ENCODE peak calls at places on chromosomes 13 and 19, in five cellular contexts. One of them, this sample, is unnamed.
A peak's percentile ranks its signal among the peaks of the same experiment; 100 is the strongest.

GRCh38 chr19:33823341-33823740 is 26.7 kb downstream of the KCTD15 start:
- DNase-seq in heart left ventricle: no peak
- DNase-seq in esophagus muscularis mucosa: no peak
- DNase-seq in skeletal muscle cell: no peak
- DNase-seq in astrocyte of the spinal cord: no peak
- DNase-seq in this sample: no peak

GRCh38 chr19:47161876-47162489 is 31.3 kb downstream of the SAE1 start:
- DNase-seq in heart left ventricle: no peak
- DNase-seq in esophagus muscularis mucosa: no peak
- DNase-seq in skeletal muscle cell: no peak
- DNase-seq in astrocyte of the spinal cord: no peak
- DNase-seq in this sample: no peak

GRCh38 chr13:48675247-48675646 is 21.5 kb downstream of the CYSLTR2 start:
- DNase-seq in heart left ventricle: no peak
- DNase-seq in esophagus muscularis mucosa: no peak
- DNase-seq in skeletal muscle cell: no peak
- DNase-seq in astrocyte of the spinal cord: no peak
- DNase-seq in this sample: no peak

GRCh38 chr19:30968841-30969399 is 380.3 kb downstream of the TSHZ3 start:
- DNase-seq in heart left ventricle: no peak
- DNase-seq in esophagus muscularis mucosa: no peak
- DNase-seq in skeletal muscle cell: no peak
- DNase-seq in astrocyte of the spinal cord: no peak
- DNase-seq in this sample: no peak

GRCh38 chr19:1247747-1248453 is 483 bp upstream of the MIDN start:
- DNase-seq in heart left ventricle: peak; percentile 87
- DNase-seq in esophagus muscularis mucosa: no peak
- DNase-seq in skeletal muscle cell: no peak
- DNase-seq in astrocyte of the spinal cord: peak; percentile 71
- DNase-seq in this sample: no peak

GRCh38 chr19:36081385-36081784 is 26.7 kb downstream of the WDR62 start:
- DNase-seq in heart left ventricle: no peak
- DNase-seq in esophagus muscularis mucosa: no peak
- DNase-seq in skeletal muscle cell: no peak
- DNase-seq in astrocyte of the spinal cord: no peak
- DNase-seq in this sample: no peak

GRCh38 chr13:113526466-113527220 is 36.1 kb upstream of the DCUN1D2 start:
- DNase-seq in heart left ventricle: no peak
- DNase-seq in esophagus muscularis mucosa: no peak
- DNase-seq in skeletal muscle cell: no peak
- DNase-seq in astrocyte of the spinal cord: no peak
- DNase-seq in this sample: no peak

GRCh38 chr19:46069841-46070341 is 29.1 kb upstream of the IGFL4 start:
- DNase-seq in heart left ventricle: no peak
- DNase-seq in esophagus muscularis mucosa: no peak
- DNase-seq in skeletal muscle cell: peak; percentile 77
- DNase-seq in astrocyte of the spinal cord: peak; percentile 89
- DNase-seq in this sample: no peak

GRCh38 chr19:45443462-45444317 is 20.0 kb upstream of the ERCC1 start:
- DNase-seq in heart left ventricle: peak; percentile 98
- DNase-seq in esophagus muscularis mucosa: peak; percentile 97
- DNase-seq in skeletal muscle cell: peak; percentile 36
- DNase-seq in astrocyte of the spinal cord: peak; percentile 85
- DNase-seq in this sample: no peak

GRCh38 chr13:80556291-80556690 is 215.4 kb upstream of the SPRY2 start:
- DNase-seq in heart left ventricle: no peak
- DNase-seq in esophagus muscularis mucosa: no peak
- DNase-seq in skeletal muscle cell: no peak
- DNase-seq in astrocyte of the spinal cord: peak; percentile 17
- DNase-seq in this sample: no peak

GRCh38 chr13:104357174-104357573 is 1291.0 kb upstream of the SLC10A2 start:
- DNase-seq in heart left ventricle: no peak
- DNase-seq in esophagus muscularis mucosa: no peak
- DNase-seq in skeletal muscle cell: no peak
- DNase-seq in astrocyte of the spinal cord: peak; percentile 18
- DNase-seq in this sample: no peak

GRCh38 chr13:112325142-112325808 is 50.9 kb upstream of the SPACA7 start:
- DNase-seq in heart left ventricle: no peak
- DNase-seq in esophagus muscularis mucosa: no peak
- DNase-seq in skeletal muscle cell: no peak
- DNase-seq in astrocyte of the spinal cord: no peak
- DNase-seq in this sample: no peak

GRCh38 chr19:39341122-39341719 is 1.0 kb upstream of the SAMD4B start:
- DNase-seq in heart left ventricle: peak; percentile 29
- DNase-seq in esophagus muscularis mucosa: no peak
- DNase-seq in skeletal muscle cell: no peak
- DNase-seq in astrocyte of the spinal cord: no peak
- DNase-seq in this sample: no peak

GRCh38 chr13:35765941-35766340 is 289.5 kb upstream of the MAB21L1 start:
- DNase-seq in heart left ventricle: no peak
- DNase-seq in esophagus muscularis mucosa: no peak
- DNase-seq in skeletal muscle cell: no peak
- DNase-seq in astrocyte of the spinal cord: no peak
- DNase-seq in this sample: no peak

GRCh38 chr13:24264976-24265375 is 44.4 kb upstream of the C1QTNF9 start:
- DNase-seq in heart left ventricle: no peak
- DNase-seq in esophagus muscularis mucosa: no peak
- DNase-seq in skeletal muscle cell: no peak
- DNase-seq in astrocyte of the spinal cord: no peak
- DNase-seq in this sample: no peak

GRCh38 chr13:26821766-26822165 is 61.2 kb upstream of the GPR12 start:
- DNase-seq in heart left ventricle: no peak
- DNase-seq in esophagus muscularis mucosa: no peak
- DNase-seq in skeletal muscle cell: no peak
- DNase-seq in astrocyte of the spinal cord: no peak
- DNase-seq in this sample: no peak

GRCh38 chr13:66513728-66514127 is 716.4 kb downstream of the PCDH9 start:
- DNase-seq in heart left ventricle: no peak
- DNase-seq in esophagus muscularis mucosa: no peak
- DNase-seq in skeletal muscle cell: no peak
- DNase-seq in astrocyte of the spinal cord: peak; percentile 63
- DNase-seq in this sample: no peak

GRCh38 chr13:99053636-99054233 is 75.9 kb upstream of the DOCK9 start:
- DNase-seq in heart left ventricle: no peak
- DNase-seq in esophagus muscularis mucosa: no peak
- DNase-seq in skeletal muscle cell: no peak
- DNase-seq in astrocyte of the spinal cord: no peak
- DNase-seq in this sample: no peak

GRCh38 chr13:76636881-76637280 is 249.3 kb downstream of the KCTD12 start:
- DNase-seq in heart left ventricle: no peak
- DNase-seq in esophagus muscularis mucosa: no peak
- DNase-seq in skeletal muscle cell: no peak
- DNase-seq in astrocyte of the spinal cord: no peak
- DNase-seq in this sample: no peak

GRCh38 chr13:71320452-71320851 is 546.6 kb downstream of the DACH1 start:
- DNase-seq in heart left ventricle: no peak
- DNase-seq in esophagus muscularis mucosa: no peak
- DNase-seq in skeletal muscle cell: no peak
- DNase-seq in astrocyte of the spinal cord: peak; percentile 6
- DNase-seq in this sample: no peak

GRCh38 chr19:43432866-43433673 is 18.4 kb downstream of the TEX101 start:
- DNase-seq in heart left ventricle: peak; percentile 35
- DNase-seq in esophagus muscularis mucosa: no peak
- DNase-seq in skeletal muscle cell: no peak
- DNase-seq in astrocyte of the spinal cord: peak; percentile 47
- DNase-seq in this sample: no peak

GRCh38 chr19:49712397-49712859 is 21.5 kb downstream of the CPT1C start:
- DNase-seq in heart left ventricle: no peak
- DNase-seq in esophagus muscularis mucosa: no peak
- DNase-seq in skeletal muscle cell: no peak
- DNase-seq in astrocyte of the spinal cord: no peak
- DNase-seq in this sample: no peak

GRCh38 chr13:23608704-23609413 is 38.6 kb downstream of the TNFRSF19 start:
- DNase-seq in heart left ventricle: peak; percentile 65
- DNase-seq in esophagus muscularis mucosa: no peak
- DNase-seq in skeletal muscle cell: no peak
- DNase-seq in astrocyte of the spinal cord: peak; percentile 48
- DNase-seq in this sample: no peak

GRCh38 chr13:55963934-55964333 is 1176.8 kb upstream of the PRR20A start:
- DNase-seq in heart left ventricle: no peak
- DNase-seq in esophagus muscularis mucosa: no peak
- DNase-seq in skeletal muscle cell: no peak
- DNase-seq in astrocyte of the spinal cord: no peak
- DNase-seq in this sample: no peak

GRCh38 chr19:6802336-6803035 is 30.0 kb downstream of the VAV1 start:
- DNase-seq in heart left ventricle: peak; percentile 33
- DNase-seq in esophagus muscularis mucosa: peak; percentile 92
- DNase-seq in skeletal muscle cell: no peak
- DNase-seq in astrocyte of the spinal cord: no peak
- DNase-seq in this sample: peak; percentile 21

GRCh38 chr13:76723551-76724232 is 162.5 kb downstream of the KCTD12 start:
- DNase-seq in heart left ventricle: peak; percentile 38
- DNase-seq in esophagus muscularis mucosa: no peak
- DNase-seq in skeletal muscle cell: peak; percentile 86
- DNase-seq in astrocyte of the spinal cord: peak; percentile 85
- DNase-seq in this sample: no peak

GRCh38 chr19:38837656-38838121 is 6.1 kb upstream of the ECH1 start:
- DNase-seq in heart left ventricle: no peak
- DNase-seq in esophagus muscularis mucosa: no peak
- DNase-seq in skeletal muscle cell: no peak
- DNase-seq in astrocyte of the spinal cord: no peak
- DNase-seq in this sample: no peak

GRCh38 chr13:91031508-91031907 is 316.0 kb upstream of the MIR17HG start:
- DNase-seq in heart left ventricle: no peak
- DNase-seq in esophagus muscularis mucosa: no peak
- DNase-seq in skeletal muscle cell: no peak
- DNase-seq in astrocyte of the spinal cord: no peak
- DNase-seq in this sample: no peak

GRCh38 chr13:44506719-44507118 is 69.4 kb downstream of the TSC22D1 start:
- DNase-seq in heart left ventricle: no peak
- DNase-seq in esophagus muscularis mucosa: no peak
- DNase-seq in skeletal muscle cell: no peak
- DNase-seq in astrocyte of the spinal cord: no peak
- DNase-seq in this sample: no peak

GRCh38 chr19:15443838-15444237 is 5.9 kb downstream of the WIZ start:
- DNase-seq in heart left ventricle: peak; percentile 36
- DNase-seq in esophagus muscularis mucosa: no peak
- DNase-seq in skeletal muscle cell: no peak
- DNase-seq in astrocyte of the spinal cord: no peak
- DNase-seq in this sample: no peak

GRCh38 chr19:6424190-6424938 is at the start of gene KHSRP:
- DNase-seq in heart left ventricle: no peak
- DNase-seq in esophagus muscularis mucosa: no peak
- DNase-seq in skeletal muscle cell: no peak
- DNase-seq in astrocyte of the spinal cord: no peak
- DNase-seq in this sample: no peak

DNA sequence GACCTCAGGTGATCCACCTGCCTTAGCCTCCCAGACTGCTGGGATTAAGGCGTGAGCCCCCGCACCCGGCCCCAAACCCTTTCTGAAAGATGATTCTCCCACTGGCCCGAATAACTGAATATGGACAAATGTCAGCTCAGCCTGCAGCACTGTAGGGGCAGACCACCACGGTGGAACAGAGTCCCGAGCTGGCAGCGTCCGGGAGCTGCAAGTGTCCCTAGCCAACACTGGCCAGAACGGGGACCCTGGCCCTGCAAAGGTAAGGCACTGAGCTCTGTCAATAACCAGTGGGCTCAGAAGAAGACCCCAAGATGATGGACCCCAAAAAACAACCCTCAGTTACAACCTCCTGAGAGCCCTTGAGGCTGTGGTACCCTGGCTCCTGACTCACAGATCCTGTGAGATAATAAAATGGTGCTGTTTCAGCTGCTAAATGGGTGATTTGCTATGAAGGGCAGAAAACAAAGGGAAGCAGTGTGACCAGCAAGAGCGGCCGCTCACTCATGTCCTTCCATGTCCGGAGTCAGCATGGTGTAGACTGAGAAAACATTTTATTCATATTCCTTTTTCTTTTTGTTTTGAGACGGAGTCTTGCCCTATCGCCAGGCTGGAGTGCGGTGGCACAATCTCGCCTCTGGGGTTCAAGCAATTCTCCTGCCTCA is 1.6 kb downstream of the LSM7 start:
- DNase-seq in heart left ventricle: no peak
- DNase-seq in esophagus muscularis mucosa: no peak
- DNase-seq in skeletal muscle cell: no peak
- DNase-seq in astrocyte of the spinal cord: no peak
- DNase-seq in this sample: no peak
- H3K4me3 ChIP-seq in heart left ventricle: peak overlapping the region; percentile 99
- H3K4me3 ChIP-seq in esophagus muscularis mucosa: peak overlapping the region; percentile 87
- H3K4me3 ChIP-seq in skeletal muscle cell: peak overlapping the region; percentile 96
- H3K4me3 ChIP-seq in astrocyte of the spinal cord: peak overlapping the region; percentile 97
- H3K4me3 ChIP-seq in this sample: no peak overlapping the region

GRCh38 chr19:3179739-3180293 is 1.2 kb downstream of the S1PR4 start:
- DNase-seq in heart left ventricle: no peak
- DNase-seq in esophagus muscularis mucosa: no peak
- DNase-seq in skeletal muscle cell: no peak
- DNase-seq in astrocyte of the spinal cord: no peak
- DNase-seq in this sample: no peak
- H3K4me3 ChIP-seq in heart left ventricle: peak overlapping the region; percentile 67
- H3K4me3 ChIP-seq in esophagus muscularis mucosa: peak overlapping the region; percentile 23
- H3K4me3 ChIP-seq in skeletal muscle cell: no peak overlapping the region
- H3K4me3 ChIP-seq in astrocyte of the spinal cord: no peak overlapping the region
- H3K4me3 ChIP-seq in this sample: peak overlapping the region; percentile 42

GRCh38 chr13:20301391-20302071 is 69.4 kb upstream of the GJB6 start:
- DNase-seq in heart left ventricle: no peak
- DNase-seq in esophagus muscularis mucosa: peak; percentile 89
- DNase-seq in skeletal muscle cell: no peak
- DNase-seq in astrocyte of the spinal cord: no peak
- DNase-seq in this sample: no peak
- H3K4me3 ChIP-seq in heart left ventricle: peak overlapping the region; percentile 40
- H3K4me3 ChIP-seq in esophagus muscularis mucosa: peak overlapping the region; percentile 29
- H3K4me3 ChIP-seq in skeletal muscle cell: peak overlapping the region; percentile 23
- H3K4me3 ChIP-seq in astrocyte of the spinal cord: peak overlapping the region; percentile 13
- H3K4me3 ChIP-seq in this sample: peak overlapping the region; percentile 8

GRCh38 chr13:50071399-50071798 is 56.2 kb downstream of the KCNRG start:
- DNase-seq in heart left ventricle: no peak
- DNase-seq in esophagus muscularis mucosa: no peak
- DNase-seq in skeletal muscle cell: no peak
- DNase-seq in astrocyte of the spinal cord: peak; percentile 42
- DNase-seq in this sample: no peak

GRCh38 chr13:50072676-50073075 is 57.4 kb downstream of the KCNRG start:
- DNase-seq in heart left ventricle: no peak
- DNase-seq in esophagus muscularis mucosa: no peak
- DNase-seq in skeletal muscle cell: no peak
- DNase-seq in astrocyte of the spinal cord: peak; percentile 44
- DNase-seq in this sample: no peak

GRCh38 chr13:50074843-50075242 is 59.6 kb downstream of the KCNRG start:
- DNase-seq in heart left ventricle: no peak
- DNase-seq in esophagus muscularis mucosa: no peak
- DNase-seq in skeletal muscle cell: no peak
- DNase-seq in astrocyte of the spinal cord: peak; percentile 22
- DNase-seq in this sample: no peak

GRCh38 chr13:50075619-50076097 is 60.4 kb downstream of the KCNRG start:
- DNase-seq in heart left ventricle: no peak
- DNase-seq in esophagus muscularis mucosa: no peak
- DNase-seq in skeletal muscle cell: no peak
- DNase-seq in astrocyte of the spinal cord: peak; percentile 39
- DNase-seq in this sample: no peak

DNA sequence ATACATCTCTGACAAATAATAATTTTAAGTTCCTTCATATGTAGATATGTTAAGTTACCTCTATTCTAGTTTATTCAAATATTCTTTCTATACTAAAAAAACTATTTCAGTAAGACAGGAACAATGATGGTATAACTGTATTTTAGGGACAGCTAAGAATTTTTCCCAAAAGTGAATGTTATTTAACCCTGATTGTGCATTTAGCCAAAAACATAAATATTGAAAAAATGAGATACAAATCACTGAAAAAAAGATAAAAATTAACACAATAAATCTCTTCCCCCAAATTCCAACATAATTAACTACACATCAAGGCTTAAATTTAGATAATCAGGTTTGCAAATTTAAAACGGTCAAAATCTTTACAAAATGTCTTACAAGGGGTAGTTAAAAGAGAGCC is 58.1 kb downstream of the KCNRG start:
- DNase-seq in heart left ventricle: no peak
- DNase-seq in esophagus muscularis mucosa: no peak
- DNase-seq in skeletal muscle cell: no peak
- DNase-seq in astrocyte of the spinal cord: peak; percentile 38
- DNase-seq in this sample: no peak
- H3K4me3 ChIP-seq in heart left ventricle: no peak overlapping the region
- H3K4me3 ChIP-seq in esophagus muscularis mucosa: no peak overlapping the region
- H3K4me3 ChIP-seq in skeletal muscle cell: no peak overlapping the region
- H3K4me3 ChIP-seq in astrocyte of the spinal cord: no peak overlapping the region
- H3K4me3 ChIP-seq in this sample: no peak overlapping the region